ENCODE peak calls at places on chromosomes 3 and 15, in eight cellular contexts. Q is HS-27A; N is stimulated activated CD8-positive, alpha-beta memory T cell treated with anti-CD3 and anti-CD28 coated beads, Interleukin-4, amount 100 ng/mL, for 1 hour; B is fibroblast of lung; C is stimulated activated CD4-positive, alpha-beta T cell treated with anti-CD3 and anti-CD28 coated beads, Interleukin-4, amount 100 ng/mL, for 48 hours; P is pancreas; W is WERI-Rb-1; G is activated CD4-positive, alpha-beta T cell treated with anti-CD3 and anti-CD28 coated beads, Interleukin-2, amount 50 U/mL, for 24 hours. Z is an unnamed sample.

GRCh38 chr3:50610181-50610971 is 1.2 kb downstream of the CISH start:
- DNase-seq in Q (no peak), N (no peak), B (no peak), C (no peak), P (peak), W (no peak), G (no peak), Z (no peak)

GRCh38 chr3:49025005-49025792 is 3.3 kb downstream of the NDUFAF3 start:
- DNase-seq in Q (no peak), N (no peak), B (no peak), C (no peak), P (no peak), W (no peak), G (no peak), Z (no peak)

GRCh38 chr3:81572201-81572756 is 189.2 kb downstream of the GBE1 start:
- DNase-seq in Q (no peak), N (no peak), B (no peak), C (no peak), P (no peak), W (no peak), G (no peak), Z (no peak)

GRCh38 chr15:88605507-88606436 is 15.4 kb upstream of the AEN start:
- DNase-seq in Q (no peak), N (no peak), B (peak), C (peak), P (peak), W (peak), G (no peak), Z (no peak)

GRCh38 chr3:152961323-152961722 is 126.4 kb downstream of the P2RY1 start:
- DNase-seq in Q (no peak), N (no peak), B (peak), C (no peak), P (no peak), W (peak), G (no peak), Z (no peak)

GRCh38 chr3:123286308-123287023 is 84.7 kb downstream of the SEC22A start:
- DNase-seq in Q (peak), N (no peak), B (peak), C (peak), P (peak), W (peak), G (peak), Z (peak)

GRCh38 chr3:12158387-12159226 is at the start of gene TIMP4:
- DNase-seq in Q (no peak), N (no peak), B (peak), C (no peak), P (peak), W (no peak), G (no peak), Z (no peak)

GRCh38 chr15:90706394-90707327 is 10.5 kb upstream of the BLM start:
- DNase-seq in Q (no peak), N (no peak), B (no peak), C (no peak), P (no peak), W (no peak), G (no peak), Z (no peak)

GRCh38 chr3:79555655-79556054 is 212.1 kb downstream of the ROBO1 start:
- DNase-seq in Q (no peak), N (no peak), B (no peak), C (no peak), P (no peak), W (no peak), G (no peak), Z (no peak)

GRCh38 chr15:29348308-29348914 is 78.8 kb upstream of the NSMCE3 start:
- DNase-seq in Q (no peak), N (no peak), B (no peak), C (no peak), P (no peak), W (no peak), G (no peak), Z (no peak)

GRCh38 chr3:60307800-60308199 is 943.5 kb downstream of the FHIT start:
- DNase-seq in Q (no peak), N (no peak), B (no peak), C (no peak), P (no peak), W (no peak), G (no peak), Z (no peak)

GRCh38 chr15:80958818-80959495 is 30.7 kb downstream of the MESD start:
- DNase-seq in Q (no peak), N (no peak), B (no peak), C (no peak), P (peak), W (no peak), G (no peak), Z (no peak)

GRCh38 chr3:150216041-150216811 is 191.9 kb upstream of the TSC22D2 start:
- DNase-seq in Q (no peak), N (no peak), B (peak), C (no peak), P (no peak), W (peak), G (no peak), Z (peak)

GRCh38 chr15:53962646-53963561 is 15.3 kb upstream of the UNC13C start:
- DNase-seq in Q (no peak), N (no peak), B (peak), C (no peak), P (peak), W (peak), G (peak), Z (no peak)

GRCh38 chr3:117393119-117393518 is 683.5 kb downstream of the TUSC7 start:
- DNase-seq in Q (no peak), N (no peak), B (peak), C (no peak), P (no peak), W (no peak), G (no peak), Z (no peak)

GRCh38 chr15:58505581-58505980 is 73.8 kb downstream of the LIPC start:
- DNase-seq in Q (no peak), N (no peak), B (no peak), C (no peak), P (no peak), W (no peak), G (no peak), Z (no peak)

GRCh38 chr3:55180161-55180560 is 252.3 kb upstream of the LRTM1 start:
- DNase-seq in Q (no peak), N (no peak), B (no peak), C (no peak), P (no peak), W (no peak), G (no peak), Z (no peak)

GRCh38 chr3:97235611-97236315 is 421.4 kb downstream of the EPHA6 start:
- DNase-seq in Q (no peak), N (no peak), B (no peak), C (no peak), P (no peak), W (no peak), G (no peak), Z (no peak)

GRCh38 chr3:73781536-73781935 is 156.8 kb upstream of the PDZRN3 start:
- DNase-seq in Q (no peak), N (no peak), B (no peak), C (no peak), P (no peak), W (no peak), G (no peak), Z (no peak)

GRCh38 chr15:43232289-43232874 is 11.6 kb upstream of the EPB42 start:
- DNase-seq in Q (no peak), N (no peak), B (no peak), C (no peak), P (no peak), W (no peak), G (no peak), Z (no peak)